ENCODE peak calls at places on chromosomes 16 and 17, in ten cellular contexts. V, C, T, Z, X, B, I, O, R and G are unnamed samples.

GRCh38 chr17:27811961-27812360 is 11.6 kb upstream of the NOS2 start:
- DNase-seq in V (no peak), C (no peak), T (no peak), Z (no peak), X (no peak), B (peak), I (no peak), O (no peak), R (no peak), G (no peak)

GRCh38 chr17:47810200-47810821 is 11.3 kb downstream of the OSBPL7 start:
- DNase-seq in V (no peak), C (peak), T (no peak), Z (no peak), X (no peak), B (peak), I (no peak), O (peak), R (peak), G (no peak)

GRCh38 chr17:76946111-76946771 is 78.0 kb downstream of the MGAT5B start:
- DNase-seq in V (no peak), C (no peak), T (no peak), Z (no peak), X (no peak), B (no peak), I (no peak), O (no peak), R (no peak), G (no peak)

GRCh38 chr17:7806592-7806991 is 27.4 kb upstream of the KDM6B start:
- DNase-seq in V (no peak), C (no peak), T (peak), Z (no peak), X (no peak), B (no peak), I (no peak), O (no peak), R (no peak), G (no peak)

GRCh38 chr17:14545156-14545906 is 244.4 kb downstream of the HS3ST3B1 start:
- DNase-seq in V (no peak), C (no peak), T (no peak), Z (no peak), X (no peak), B (no peak), I (no peak), O (no peak), R (no peak), G (no peak)

GRCh38 chr17:34628883-34629282 is 49.5 kb downstream of the TMEM132E start:
- DNase-seq in V (no peak), C (no peak), T (no peak), Z (no peak), X (no peak), B (no peak), I (no peak), O (no peak), R (no peak), G (no peak)

GRCh38 chr16:12513057-12513790 is 290.5 kb downstream of the CPPED1 start:
- DNase-seq in V (no peak), C (no peak), T (no peak), Z (no peak), X (no peak), B (no peak), I (no peak), O (no peak), R (no peak), G (no peak)

GRCh38 chr16:64615647-64616280 is 506.1 kb downstream of the CDH11 start:
- DNase-seq in V (peak), C (no peak), T (peak), Z (no peak), X (no peak), B (no peak), I (no peak), O (peak), R (no peak), G (no peak)

GRCh38 chr17:1125775-1126120 is 54.0 kb downstream of the ABR start:
- DNase-seq in V (no peak), C (no peak), T (no peak), Z (no peak), X (no peak), B (no peak), I (no peak), O (no peak), R (no peak), G (no peak)

GRCh38 chr17:42530952-42531454 is 5.0 kb upstream of the NAGLU start:
- DNase-seq in V (no peak), C (no peak), T (no peak), Z (no peak), X (no peak), B (no peak), I (no peak), O (peak), R (no peak), G (no peak)

GRCh38 chr17:42527932-42528331 is 8.1 kb upstream of the NAGLU start:
- DNase-seq in V (no peak), C (no peak), T (no peak), Z (no peak), X (no peak), B (no peak), I (no peak), O (no peak), R (no peak), G (no peak)

GRCh38 chr17:42535400-42536047 is 517 bp upstream of the NAGLU start:
- DNase-seq in V (no peak), C (peak), T (no peak), Z (no peak), X (no peak), B (no peak), I (peak), O (no peak), R (no peak), G (no peak)

GRCh38 chr17:42529054-42529453 is 7.0 kb upstream of the NAGLU start:
- DNase-seq in V (no peak), C (no peak), T (no peak), Z (no peak), X (no peak), B (no peak), I (no peak), O (no peak), R (no peak), G (no peak)

GRCh38 chr17:42531455-42532354 is 4.3 kb upstream of the NAGLU start:
- DNase-seq in V (peak), C (no peak), T (peak), Z (peak), X (no peak), B (peak), I (peak), O (peak), R (no peak), G (no peak)
- TF ChIP-seq POLR2A in V (no peak), C (no peak), T (no peak), Z (peak), X (no peak), B (no peak), I (no peak), O (no peak), R (no peak), G (no peak)

DNA sequence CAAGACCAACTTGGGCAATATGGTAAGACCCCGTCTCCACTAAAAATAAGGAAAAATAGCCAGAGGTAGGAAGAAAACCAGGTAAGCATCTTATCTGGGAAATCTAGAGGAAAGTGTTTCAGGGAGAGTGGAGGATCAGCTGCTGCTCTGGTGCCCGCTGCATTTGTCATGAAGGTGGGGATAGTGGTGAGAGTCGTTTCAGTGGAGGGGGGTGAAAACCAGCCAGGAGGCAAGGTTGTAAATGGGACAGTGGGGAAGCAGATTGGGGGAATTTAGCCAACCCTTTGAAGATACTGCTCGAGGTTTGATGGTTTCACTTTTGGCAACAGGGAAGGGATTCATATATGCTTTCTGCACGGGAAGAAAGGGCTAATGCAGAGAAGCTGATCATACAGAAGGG is 8.8 kb downstream of the DCTPP1 start:
- DNase-seq in V (no peak), C (no peak), T (no peak), Z (no peak), X (no peak), B (no peak), I (no peak), O (no peak), R (no peak), G (no peak)
- TF ChIP-seq POLR2A in V (no peak), C (no peak), T (no peak), Z (no peak), X (no peak), B (no peak), I (no peak), O (no peak), R (no peak), G (no peak)

DNA sequence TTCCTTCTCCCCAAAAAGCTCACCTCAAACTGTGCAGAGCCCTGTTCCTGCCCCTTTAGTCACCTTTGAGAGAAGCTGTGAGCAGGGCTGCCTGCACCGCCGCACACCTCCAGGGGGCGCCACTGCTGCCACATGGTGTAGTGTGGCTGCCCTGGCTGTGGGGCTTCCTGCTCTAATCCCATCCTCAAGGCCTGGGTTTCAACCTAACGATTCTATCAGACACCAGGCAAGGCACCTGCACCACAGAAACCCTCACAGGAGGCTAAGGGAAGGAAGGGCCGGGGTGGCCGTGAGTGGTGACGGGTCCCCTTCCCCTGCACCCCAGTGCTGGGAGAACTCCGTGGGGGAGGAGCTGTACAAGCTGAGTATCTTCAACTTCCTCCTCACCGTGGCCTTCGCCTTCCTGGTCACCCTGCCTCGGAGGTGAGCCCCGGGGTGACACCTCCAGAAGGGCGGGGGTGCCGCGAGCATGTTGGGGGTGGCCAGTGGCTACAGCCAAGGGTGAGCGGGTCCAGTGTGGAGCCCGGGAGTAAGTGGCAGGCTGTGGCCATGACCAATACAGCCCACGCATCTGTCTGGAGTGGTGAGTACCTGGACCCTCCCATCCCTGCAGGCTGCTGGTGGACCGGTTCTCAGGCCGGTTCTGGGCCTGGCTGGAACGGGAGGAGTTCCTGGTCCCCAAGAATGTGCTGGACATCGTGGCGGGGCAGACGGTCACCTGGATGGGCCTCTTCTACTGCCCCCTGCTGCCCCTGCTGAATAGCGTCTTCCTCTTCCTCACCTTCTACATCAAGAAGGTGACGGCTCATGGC is 7.0 kb downstream of the TMC8 start:
- DNase-seq in V (no peak), C (no peak), T (peak), Z (no peak), X (no peak), B (peak), I (peak), O (no peak), R (no peak), G (no peak)
- TF ChIP-seq POLR2A in V (no peak), C (no peak), T (no peak), Z (no peak), X (no peak), B (no peak), I (no peak), O (no peak), R (no peak), G (no peak)

GRCh38 chr17:38799501-38800236 is at the start of gene PIP4K2B:
- DNase-seq in V (peak), C (peak), T (peak), Z (peak), X (peak), B (peak), I (peak), O (peak), R (peak), G (peak)
- TF ChIP-seq POLR2A in V (peak), C (peak), T (no peak), Z (peak), X (peak), B (peak), I (peak), O (peak), R (peak), G (no peak)